ENCODE peak calls at places on chromosomes 12 and 14, in nine cellular contexts. P, J, B, E, F, R, O, K and I are unnamed samples.

GRCh38 chr14:80390911-80391310 is 179.6 kb upstream of the DIO2 start:
- DNase-seq in R (no peak), F (no peak), P (peak; percentile 44), B (peak; percentile 97), K (peak; percentile 35), O (no peak), E (peak; percentile 90), J (peak; percentile 74), I (no peak)

GRCh38 chr12:7994731-7995205 is 37.7 kb upstream of the FOXJ2 start:
- DNase-seq in O (no peak), R (no peak), J (peak; percentile 57), E (peak; percentile 95), B (peak; percentile 89), P (peak; percentile 52), K (no peak), F (no peak), I (no peak)

GRCh38 chr12:93098077-93098476 is 169.0 kb upstream of the EEA1 start:
- DNase-seq in J (peak; percentile 37), P (peak; percentile 59), R (peak; percentile 23), K (peak; percentile 58), O (peak; percentile 77), B (peak; percentile 72), F (peak; percentile 23), E (no peak), I (no peak)

GRCh38 chr14:54348923-54349615 is 47.7 kb upstream of the CDKN3 start:
- DNase-seq in O (no peak), R (peak; percentile 33), P (no peak), B (no peak), E (peak; percentile 47), J (peak; percentile 73), F (no peak), K (no peak), I (no peak)

GRCh38 chr12:5204271-5204670 is 160.6 kb downstream of the KCNA5 start:
- DNase-seq in K (no peak), J (no peak), F (no peak), O (no peak), E (no peak), R (no peak), B (no peak), P (no peak), I (peak; percentile 50)

GRCh38 chr12:79514730-79515525 is 175.8 kb downstream of the PAWR start:
- DNase-seq in O (no peak), P (no peak), R (no peak), K (no peak), F (no peak), E (no peak), B (no peak), J (no peak), I (no peak)

GRCh38 chr14:60196291-60196690 is 31.1 kb upstream of the DHRS7 start:
- DNase-seq in O (no peak), F (no peak), B (peak; percentile 71), E (no peak), K (no peak), R (no peak), J (no peak), P (peak; percentile 3), I (no peak)

GRCh38 chr12:57093412-57094193 is 4.7 kb downstream of the NAB2 start:
- DNase-seq in F (peak; percentile 49), R (peak; percentile 91), J (peak; percentile 74), B (peak; percentile 33), P (peak; percentile 76), O (peak; percentile 77), E (peak; percentile 87), K (peak; percentile 78), I (peak; percentile 89)

GRCh38 chr12:30988887-30989286 is 62.3 kb downstream of the TSPAN11 start:
- DNase-seq in P (no peak), O (no peak), F (no peak), J (no peak), B (peak; percentile 27), K (no peak), E (no peak), R (no peak), I (no peak)

GRCh38 chr14:66610154-66610563 is 102.2 kb downstream of the GPHN start:
- DNase-seq in O (no peak), J (no peak), P (peak; percentile 55), K (no peak), R (no peak), B (peak; percentile 72), E (no peak), F (no peak), I (no peak)

GRCh38 chr14:75523771-75524171 is 1.5 kb downstream of the BATF start:
- DNase-seq in J (no peak), B (peak; percentile 53), K (no peak), P (peak; percentile 17), E (no peak), R (no peak), O (no peak), F (no peak), I (no peak)

DNA sequence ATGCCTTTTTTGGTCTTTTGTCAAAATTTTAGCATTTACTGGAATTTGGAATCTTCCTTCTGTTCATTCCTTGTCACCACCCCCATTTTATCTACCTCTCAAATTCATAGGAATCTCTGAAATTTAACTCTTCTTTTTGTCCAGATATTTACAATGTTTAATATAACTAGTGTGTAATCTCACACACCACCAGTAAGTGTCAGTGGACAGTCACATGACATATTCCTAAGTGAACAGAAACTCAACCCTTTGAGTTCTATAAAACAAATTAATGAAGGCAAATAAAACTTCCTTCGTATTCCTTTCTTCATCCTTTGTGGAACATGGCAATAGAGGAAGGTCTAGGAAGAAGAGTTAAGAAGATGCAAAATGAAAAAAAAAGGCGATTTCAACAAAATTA is 26.6 kb downstream of the ATF7 start:
- DNase-seq in K (no peak), R (no peak), O (no peak), J (no peak), E (no peak), P (no peak), F (no peak), B (no peak), I (no peak)
- TF ChIP-seq CTCF in K (no peak), R (no peak), O (no peak), J (no peak), E (no peak), P (peak; percentile 18), F (no peak), B (peak; percentile 43), I (no peak)

DNA sequence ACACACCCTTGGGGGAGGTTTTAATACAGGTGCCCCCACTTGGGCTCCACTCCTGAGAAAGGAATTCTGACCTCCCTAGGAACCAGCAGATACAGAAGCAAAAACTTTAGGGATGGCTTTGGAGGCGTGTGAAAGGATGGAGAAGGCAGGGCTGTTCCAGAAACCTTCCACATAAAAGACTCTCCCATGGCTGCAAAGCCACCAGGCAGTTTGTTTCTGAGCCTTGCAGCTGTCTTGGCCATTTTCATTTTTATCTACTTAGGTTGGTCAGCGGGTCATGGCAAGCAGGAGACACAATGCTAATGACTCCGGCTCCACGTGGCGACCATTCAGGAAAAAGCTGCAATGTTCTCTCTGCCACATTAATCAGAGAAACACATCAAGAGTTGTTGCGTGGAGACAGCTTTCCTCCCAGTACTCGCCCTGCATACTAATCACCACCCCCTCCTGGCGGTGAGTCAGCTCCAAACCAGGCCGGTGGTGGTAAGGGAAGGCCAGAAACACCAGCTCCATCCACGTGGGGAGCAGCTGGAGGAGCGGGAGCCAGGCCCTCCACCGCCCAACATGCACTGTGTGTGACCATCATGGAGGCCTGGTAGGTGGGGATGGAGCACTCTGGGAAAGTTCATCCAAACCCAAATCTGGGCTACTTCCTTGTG is 30.9 kb upstream of the IRF2BPL start:
- DNase-seq in E (peak; percentile 97), F (no peak), J (peak; percentile 90), B (peak; percentile 95), R (no peak), O (no peak), K (peak; percentile 80), P (peak; percentile 83), I (no peak)
- TF ChIP-seq CTCF in E (peak; percentile 15), F (no peak), J (peak; percentile 61), B (peak; percentile 68), R (no peak), O (peak; percentile 28), K (peak; percentile 34), P (peak; percentile 15), I (no peak)

DNA sequence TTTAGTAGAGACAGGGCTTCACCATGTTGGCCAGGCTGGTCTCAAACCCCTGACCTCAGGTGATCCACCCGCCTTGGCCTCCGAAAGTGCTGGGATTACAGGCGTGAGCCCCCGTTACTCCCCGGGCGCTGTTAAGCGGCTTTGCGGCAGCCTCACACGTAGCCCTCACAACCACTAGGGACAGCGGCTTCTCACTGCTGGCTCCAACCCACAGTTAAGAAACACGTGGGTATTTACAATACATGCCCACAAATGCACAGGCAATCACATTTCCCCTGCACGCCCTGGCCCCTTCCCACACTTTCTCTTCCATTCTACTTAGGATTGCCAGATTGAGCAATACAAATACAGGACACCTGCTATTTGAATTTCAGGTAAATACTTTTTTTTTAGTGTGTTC is 37.0 kb upstream of the EIF5 start:
- DNase-seq in P (no peak), J (no peak), R (no peak), E (no peak), F (no peak), K (no peak), O (no peak), B (no peak), I (no peak)
- TF ChIP-seq CTCF in P (no peak), J (peak; percentile 14), R (no peak), E (no peak), F (no peak), K (no peak), O (no peak), B (peak; percentile 17), I (peak; percentile 12)

GRCh38 chr12:121092034-121092433 is 40.6 kb upstream of the P2RX7 start:
- DNase-seq in K (no peak), R (no peak), P (no peak), J (no peak), F (no peak), B (no peak), O (no peak), E (no peak), I (no peak)

GRCh38 chr12:121095544-121096198 is 37.0 kb upstream of the P2RX7 start:
- DNase-seq in R (peak; percentile 62), F (peak; percentile 72), E (peak; percentile 25), B (peak; percentile 69), K (peak; percentile 85), O (peak; percentile 69), P (peak; percentile 57), J (peak; percentile 50), I (peak; percentile 80)

GRCh38 chr12:121093487-121093891 is 39.2 kb upstream of the P2RX7 start:
- DNase-seq in B (no peak), O (no peak), P (no peak), J (no peak), F (no peak), K (no peak), E (no peak), R (no peak), I (no peak)

GRCh38 chr12:121099779-121100178 is 32.9 kb upstream of the P2RX7 start:
- DNase-seq in K (no peak), R (no peak), E (no peak), J (no peak), O (no peak), P (no peak), B (no peak), F (no peak), I (no peak)

GRCh38 chr12:121096199-121096798 is 36.4 kb upstream of the P2RX7 start:
- DNase-seq in F (no peak), P (no peak), E (no peak), K (no peak), J (no peak), B (no peak), O (no peak), R (no peak), I (no peak)
- TF ChIP-seq CTCF in F (no peak), P (no peak), E (no peak), K (no peak), J (no peak), B (no peak), O (no peak), R (no peak), I (no peak)